ENCODE peak calls at places on chromosomes 2 and 18, in four cellular contexts. D is hepatocyte, L is endothelial cell of umbilical vein, H is aorta. S is an unnamed sample.

GRCh38 chr2:163601377-163601776 is 134.4 kb downstream of the FIGN start:
- DNase-seq in D (no peak), L (no peak), H (no peak), S (no peak)

GRCh38 chr2:46690825-46691224 is 211.5 kb downstream of the TMEM247 start:
- DNase-seq in D (no peak), L (peak; percentile 78), H (no peak), S (no peak)

GRCh38 chr2:85933753-85934594 is 45.2 kb upstream of the ST3GAL5 start:
- DNase-seq in D (peak; percentile 52), L (peak; percentile 79), H (no peak), S (no peak)

GRCh38 chr18:50973367-50974126 is 5.7 kb downstream of the ELAC1 start:
- DNase-seq in D (peak; percentile 61), L (no peak), H (no peak), S (no peak)

GRCh38 chr2:210617732-210618330 is 61.4 kb downstream of the CPS1 start:
- DNase-seq in D (peak; percentile 67), L (peak; percentile 37), H (no peak), S (no peak)

GRCh38 chr18:29523371-29523770 is 1346.4 kb upstream of the CDH2 start:
- DNase-seq in D (peak; percentile 6), L (no peak), H (no peak), S (no peak)

GRCh38 chr18:12287131-12287681 is 20.8 kb upstream of the TUBB6 start:
- DNase-seq in D (peak; percentile 49), L (no peak), H (no peak), S (no peak)

GRCh38 chr18:22613058-22613690 is 195.5 kb upstream of the CTAGE1 start:
- DNase-seq in D (peak; percentile 23), L (no peak), H (no peak), S (no peak)

GRCh38 chr18:43830905-43831304 is 553.6 kb upstream of the SYT4 start:
- DNase-seq in D (peak; percentile 28), L (no peak), H (no peak), S (no peak)

GRCh38 chr2:81495556-81495955 is 1191.0 kb upstream of the LRRTM1 start:
- DNase-seq in D (peak; percentile 6), L (no peak), H (no peak), S (no peak)

GRCh38 chr2:96325038-96325883 is at the start of gene ITPRIPL1:
- DNase-seq in D (peak; percentile 37), L (peak; percentile 29), H (no peak), S (no peak)

GRCh38 chr2:239691720-239692119 is 290.9 kb upstream of the HDAC4 start:
- DNase-seq in D (no peak), L (no peak), H (peak; percentile 18), S (no peak)

GRCh38 chr2:65098741-65099140 is 31.2 kb downstream of the RAB1A start:
- DNase-seq in D (no peak), L (no peak), H (no peak), S (no peak)

GRCh38 chr2:27627963-27628766 is 647 bp downstream of the CCDC121 start:
- DNase-seq in D (peak; percentile 76), L (peak; percentile 60), H (peak; percentile 57), S (no peak)

GRCh38 chr2:179331066-179331465 is 66.4 kb upstream of the SESTD1 start:
- DNase-seq in D (no peak), L (no peak), H (no peak), S (no peak)

GRCh38 chr18:56200381-56200831 is 438.0 kb downstream of the TXNL1 start:
- DNase-seq in D (no peak), L (peak; percentile 93), H (no peak), S (no peak)

GRCh38 chr18:57981629-57982028 is 62.4 kb upstream of the NEDD4L start:
- DNase-seq in D (no peak), L (no peak), H (no peak), S (no peak)

GRCh38 chr18:55189972-55190371 is 230.7 kb upstream of the CCDC68 start:
- DNase-seq in D (peak; percentile 26), L (no peak), H (no peak), S (no peak)

GRCh38 chr2:144507441-144508161 is 12.3 kb downstream of the ZEB2 start:
- DNase-seq in D (no peak), L (no peak), H (no peak), S (no peak)

GRCh38 chr2:144510206-144510991 is 9.5 kb downstream of the ZEB2 start:
- DNase-seq in D (peak; percentile 30), L (peak; percentile 20), H (no peak), S (peak; percentile 73)

GRCh38 chr2:144509548-144510205 is 10.2 kb downstream of the ZEB2 start:
- DNase-seq in D (no peak), L (no peak), H (no peak), S (no peak)

GRCh38 chr2:144509001-144509545 is 10.8 kb downstream of the ZEB2 start:
- DNase-seq in D (no peak), L (no peak), H (no peak), S (no peak)

DNA sequence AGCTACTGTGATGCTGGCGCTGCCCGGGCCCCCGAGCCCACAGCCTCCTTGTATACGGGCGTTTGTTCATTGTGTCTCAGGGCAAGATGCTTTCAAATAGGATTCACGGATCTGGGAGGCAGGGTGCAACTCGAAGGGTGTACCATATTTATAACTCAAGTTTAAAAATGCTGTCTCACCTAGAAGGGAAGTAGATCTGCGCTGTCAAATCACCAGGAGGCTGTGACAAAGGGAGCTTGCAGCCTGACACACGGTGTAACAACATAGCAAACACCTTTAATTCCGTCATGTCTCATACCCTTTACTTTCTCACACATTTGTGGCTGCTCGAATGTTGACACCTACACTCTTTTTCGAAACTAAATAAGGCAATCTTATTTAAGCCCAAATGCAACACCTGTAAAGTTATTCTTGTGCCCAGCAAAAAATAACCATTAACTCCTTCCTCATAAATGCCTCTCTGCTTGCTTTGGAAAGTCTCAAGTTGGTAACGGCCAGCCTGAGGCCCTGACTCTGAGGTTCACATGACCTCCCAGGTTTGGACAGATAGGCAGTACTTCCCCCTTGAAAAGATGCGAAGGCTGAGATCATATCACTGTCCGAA is 11.7 kb downstream of the ZEB2 start:
- DNase-seq in D (no peak), L (no peak), H (no peak), S (no peak)
- H3K4me3 ChIP-seq in D (no peak overlapping the region), L (no peak overlapping the region), H (peak overlapping the region; percentile 72), S (peak overlapping the region; percentile 81)

DNA sequence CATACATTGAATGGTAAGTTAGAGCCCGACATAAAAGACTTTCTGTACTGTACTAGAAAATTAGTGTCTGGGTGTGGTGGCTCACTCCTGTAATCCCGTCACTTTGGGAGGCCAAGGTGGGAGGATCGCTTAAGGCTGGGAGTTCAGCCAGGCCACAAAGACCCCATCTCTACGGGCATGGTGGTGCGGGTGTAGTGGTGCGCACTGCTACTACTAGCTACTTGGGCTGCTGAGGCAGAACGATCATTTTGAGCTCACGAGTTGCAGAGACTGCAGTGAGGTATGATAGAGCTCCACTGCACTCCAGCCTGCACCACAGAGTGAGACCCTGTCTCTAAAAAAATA is 2.3 kb downstream of the MARCHF7 start:
- DNase-seq in D (no peak), L (no peak), H (no peak), S (no peak)
- H3K4me1 ChIP-seq in D (peaks cover 21% of the 10 kb centered on the region), L (peaks cover 28% of the 10 kb centered on the region), H (no peaks in the 10 kb centered on the region), S (peaks cover 18% of the 10 kb centered on the region)

DNA sequence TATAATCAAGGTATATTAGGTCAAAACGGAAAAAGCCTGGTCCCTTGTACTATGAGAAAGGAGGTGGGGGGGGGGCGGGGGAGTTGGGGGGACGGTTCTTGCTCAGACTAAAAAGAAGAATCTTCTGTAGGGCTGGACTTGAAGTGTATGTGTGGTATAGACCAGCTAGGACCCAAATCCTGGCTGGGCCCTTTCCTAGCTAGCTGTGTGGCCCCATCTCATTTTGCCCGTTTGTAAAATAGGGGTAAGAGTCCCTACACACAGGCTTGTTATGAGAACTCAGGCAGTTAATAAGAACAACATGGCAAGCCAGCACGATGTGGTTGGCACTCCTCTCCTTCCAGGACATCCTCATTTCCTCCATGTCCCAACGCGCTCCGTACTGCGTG is 1.1 kb downstream of the EVA1A start:
- DNase-seq in D (no peak), L (no peak), H (no peak), S (no peak)
- H3K4me3 ChIP-seq in D (peak overlapping the region; percentile 86), L (peak overlapping the region; percentile 91), H (no peak overlapping the region), S (peak overlapping the region; percentile 73)

GRCh38 chr2:8537572-8538155 is 144.2 kb upstream of the ID2 start:
- DNase-seq in D (no peak), L (no peak), H (no peak), S (no peak)

GRCh38 chr2:8539743-8540551 is 141.9 kb upstream of the ID2 start:
- DNase-seq in D (peak; percentile 78), L (no peak), H (peak; percentile 75), S (peak; percentile 42)

GRCh38 chr2:8538951-8539621 is 142.8 kb upstream of the ID2 start:
- DNase-seq in D (peak; percentile 42), L (no peak), H (no peak), S (no peak)

GRCh38 chr2:8536686-8537571 is 144.9 kb upstream of the ID2 start:
- DNase-seq in D (no peak), L (no peak), H (peak; percentile 38), S (no peak)

DNA sequence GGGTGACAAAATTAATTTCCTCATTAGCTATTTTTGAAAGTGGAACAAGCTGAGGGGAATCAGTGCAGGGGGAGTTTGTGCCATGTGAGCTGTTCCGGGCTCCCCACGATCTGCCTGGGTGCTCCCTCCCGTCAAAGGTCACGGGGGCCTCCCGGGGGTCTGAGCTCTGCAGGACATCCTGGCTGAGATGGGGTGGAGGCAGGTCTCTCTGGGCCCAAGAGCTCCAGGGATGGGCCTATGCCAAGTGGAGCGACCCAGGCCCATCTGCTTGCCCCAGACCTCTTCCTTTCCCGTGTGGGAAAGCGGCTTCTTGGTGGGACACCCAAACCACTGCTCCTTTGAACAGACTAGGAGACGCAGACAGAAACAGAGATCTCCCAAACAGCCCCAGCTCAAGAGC is 143.3 kb upstream of the ID2 start:
- DNase-seq in D (no peak), L (no peak), H (no peak), S (no peak)
- H3K4me1 ChIP-seq in D (peaks cover 69% of the 10 kb centered on the region), L (no peaks in the 10 kb centered on the region), H (no peaks in the 10 kb centered on the region), S (peaks cover 10% of the 10 kb centered on the region)